ENCODE peak calls at places on chromosomes 5 and 9, in five cellular contexts. I, D, Y, M and X are unnamed samples.

GRCh38 chr5:38263983-38264382 is 5.6 kb downstream of the EGFLAM start:
- DNase-seq in I (no peak), D (no peak), Y (no peak), M (no peak), X (no peak)

GRCh38 chr9:86685556-86685955 is 261.8 kb downstream of the GAS1 start:
- DNase-seq in I (no peak), D (no peak), Y (no peak), M (no peak), X (no peak)

GRCh38 chr9:125558453-125559084 is 148.4 kb downstream of the MAPKAP1 start:
- DNase-seq in I (peak), D (peak), Y (peak), M (peak), X (peak)

GRCh38 chr5:59103303-59103702 is 520.4 kb downstream of the RAB3C start:
- DNase-seq in I (no peak), D (no peak), Y (no peak), M (no peak), X (no peak)

GRCh38 chr5:41240390-41240789 is 27.1 kb upstream of the C6 start:
- DNase-seq in I (no peak), D (no peak), Y (no peak), M (no peak), X (no peak)

GRCh38 chr5:28374492-28374934 is 1336.1 kb upstream of the CDH9 start:
- DNase-seq in I (no peak), D (no peak), Y (no peak), M (peak), X (no peak)

GRCh38 chr9:75039006-75039405 is 10.9 kb upstream of the CARNMT1 start:
- DNase-seq in I (no peak), D (no peak), Y (no peak), M (peak), X (no peak)

GRCh38 chr5:103902893-103903292 is 340.3 kb upstream of the NUDT12 start:
- DNase-seq in I (no peak), D (no peak), Y (no peak), M (no peak), X (no peak)

GRCh38 chr5:120098902-120099301 is 365.2 kb upstream of the PRR16 start:
- DNase-seq in I (no peak), D (no peak), Y (no peak), M (no peak), X (no peak)

GRCh38 chr9:16571127-16571848 is 299.2 kb downstream of the BNC2 start:
- DNase-seq in I (no peak), D (no peak), Y (no peak), M (no peak), X (no peak)

GRCh38 chr5:149731617-149732400 is 1.7 kb downstream of the PPARGC1B start:
- DNase-seq in I (peak), D (peak), Y (peak), M (peak), X (peak)

GRCh38 chr9:123742009-123742767 is 187.7 kb downstream of the DENND1A start:
- DNase-seq in I (no peak), D (peak), Y (peak), M (peak), X (peak)

GRCh38 chr5:77167695-77168111 is 42.8 kb upstream of the PDE8B start:
- DNase-seq in I (no peak), D (no peak), Y (peak), M (peak), X (no peak)

GRCh38 chr9:125003332-125003731 is 62.4 kb upstream of the GOLGA1 start:
- DNase-seq in I (no peak), D (no peak), Y (no peak), M (no peak), X (no peak)

DNA sequence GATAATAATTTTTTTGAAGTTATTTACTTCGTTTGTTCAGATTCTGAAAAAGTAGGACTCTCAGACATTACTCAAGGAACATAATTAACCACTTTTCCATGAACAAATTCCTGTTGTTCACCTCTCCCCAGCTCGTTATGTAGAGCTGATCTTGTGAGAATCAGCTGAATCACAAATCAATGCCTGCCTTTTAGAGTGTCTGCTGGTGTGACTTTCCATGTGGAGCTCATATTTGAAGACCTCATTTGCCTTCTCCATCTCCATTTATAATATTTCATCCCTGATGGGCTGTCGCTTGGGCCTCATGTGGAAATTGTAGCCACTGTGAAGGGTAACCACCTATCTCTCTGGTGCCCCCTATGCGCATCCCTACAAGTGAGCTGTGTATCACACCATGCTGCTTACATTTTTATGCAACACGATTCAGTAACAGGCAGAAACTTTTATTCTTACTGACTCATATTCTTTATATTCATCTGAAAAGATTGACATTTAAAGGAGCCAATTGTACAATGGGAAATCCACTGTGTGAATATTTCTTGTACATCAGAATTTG is 111.3 kb downstream of the STK32A start:
- DNase-seq in I (no peak), D (peak), Y (no peak), M (no peak), X (no peak)
- TF ChIP-seq CTCF in I (no peak), D (peak), Y (no peak), M (no peak), X (no peak)

GRCh38 chr5:90866333-90866732 is 307.7 kb downstream of the ADGRV1 start:
- DNase-seq in I (peak), D (no peak), Y (no peak), M (peak), X (no peak)
- TF ChIP-seq CTCF in I (peak), D (peak), Y (peak), M (peak), X (peak)

GRCh38 chr5:102579379-102579778 is 80.6 kb upstream of the SLCO6A1 start:
- DNase-seq in I (no peak), D (no peak), Y (no peak), M (no peak), X (no peak)
- TF ChIP-seq CTCF in I (no peak), D (no peak), Y (no peak), M (no peak), X (no peak)

GRCh38 chr5:29950416-29951145 is 1242.9 kb upstream of the CDH6 start:
- DNase-seq in I (no peak), D (no peak), Y (no peak), M (no peak), X (no peak)

GRCh38 chr5:29944327-29944726 is 1249.2 kb upstream of the CDH6 start:
- DNase-seq in I (no peak), D (no peak), Y (no peak), M (no peak), X (no peak)

DNA sequence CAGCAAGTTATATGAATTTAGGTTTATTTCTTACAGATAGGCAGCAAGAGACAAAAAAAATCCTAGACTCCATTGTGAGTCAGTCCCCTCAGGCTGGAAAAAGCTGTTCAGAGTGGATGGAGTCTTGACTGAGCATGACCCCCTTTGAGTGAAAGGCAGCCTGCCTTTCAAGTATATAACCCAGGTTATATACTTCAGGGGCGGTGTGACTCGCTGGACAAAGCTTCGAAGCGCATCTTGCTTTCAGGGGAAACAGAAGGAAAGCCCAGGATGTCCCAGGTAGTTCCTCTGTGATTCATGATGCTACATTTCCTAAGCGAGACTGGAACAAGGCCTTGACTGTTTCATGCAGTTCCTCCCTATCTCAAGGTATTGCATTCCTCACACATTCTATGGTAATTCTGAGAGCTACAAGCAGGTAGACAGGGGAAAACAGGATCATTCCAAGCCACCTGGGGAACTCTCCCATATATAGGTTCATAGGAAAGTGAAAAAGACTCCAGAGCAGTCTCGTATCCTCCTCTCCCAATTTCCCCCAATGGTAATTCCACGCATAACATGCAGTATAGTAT is 1244.1 kb upstream of the CDH6 start:
- DNase-seq in I (no peak), D (no peak), Y (no peak), M (no peak), X (no peak)
- TF ChIP-seq CTCF in I (no peak), D (no peak), Y (no peak), M (no peak), X (no peak)

GRCh38 chr9:83535736-83536135 is 2.5 kb downstream of the FRMD3 start:
- DNase-seq in I (no peak), D (peak), Y (no peak), M (no peak), X (no peak)

GRCh38 chr9:83536332-83536731 is 1.9 kb downstream of the FRMD3 start:
- DNase-seq in I (no peak), D (peak), Y (no peak), M (no peak), X (no peak)

GRCh38 chr9:83538890-83539238 is 663 bp upstream of the FRMD3 start:
- DNase-seq in I (no peak), D (peak), Y (no peak), M (no peak), X (no peak)

GRCh38 chr9:83538172-83538889 is at the start of gene FRMD3:
- DNase-seq in I (peak), D (peak), Y (peak), M (peak), X (peak)

DNA sequence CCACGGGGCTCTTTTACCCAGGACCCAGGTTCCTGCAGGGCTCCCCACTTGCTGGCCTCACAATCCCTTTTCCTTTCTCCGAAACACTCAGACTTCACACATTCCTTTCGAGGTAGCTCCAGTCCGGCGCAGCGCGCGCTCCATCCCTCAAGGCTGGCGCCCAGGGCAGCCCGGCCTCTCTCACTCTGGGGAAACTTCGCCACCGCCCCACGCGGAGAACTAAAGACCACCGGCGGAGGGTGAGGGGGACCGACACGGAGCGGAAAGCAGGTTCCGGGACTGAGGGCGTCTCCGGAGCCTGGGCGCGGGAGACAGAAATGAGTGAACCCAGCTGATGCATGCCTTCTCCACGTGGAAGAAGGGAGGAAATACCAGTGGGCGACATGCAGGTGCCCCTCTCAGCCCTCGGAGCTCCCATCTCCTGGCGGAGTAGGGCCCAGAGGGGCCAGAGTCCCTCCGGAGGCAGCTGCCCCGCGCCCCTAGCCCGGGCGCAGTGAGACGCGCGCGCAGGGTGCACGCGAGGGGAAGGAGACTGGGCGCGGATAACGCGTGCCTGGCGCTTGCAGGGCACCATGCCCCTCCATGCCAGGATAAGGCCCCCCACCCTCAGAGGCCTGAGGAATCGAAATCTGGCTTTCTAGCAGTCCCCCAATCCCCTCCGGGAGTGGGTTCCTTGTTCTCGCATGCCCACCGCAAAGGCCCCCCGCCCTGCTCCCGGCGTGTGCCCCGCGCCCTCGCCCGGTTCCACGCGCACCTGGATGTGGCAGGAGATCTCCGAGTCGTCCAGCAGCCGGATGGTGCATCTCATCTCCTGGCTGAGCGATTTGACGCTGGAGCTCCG is 650 bp downstream of the FRMD3 start:
- DNase-seq in I (no peak), D (peak), Y (no peak), M (peak), X (peak)
- TF ChIP-seq CTCF in I (no peak), D (no peak), Y (no peak), M (no peak), X (no peak)

DNA sequence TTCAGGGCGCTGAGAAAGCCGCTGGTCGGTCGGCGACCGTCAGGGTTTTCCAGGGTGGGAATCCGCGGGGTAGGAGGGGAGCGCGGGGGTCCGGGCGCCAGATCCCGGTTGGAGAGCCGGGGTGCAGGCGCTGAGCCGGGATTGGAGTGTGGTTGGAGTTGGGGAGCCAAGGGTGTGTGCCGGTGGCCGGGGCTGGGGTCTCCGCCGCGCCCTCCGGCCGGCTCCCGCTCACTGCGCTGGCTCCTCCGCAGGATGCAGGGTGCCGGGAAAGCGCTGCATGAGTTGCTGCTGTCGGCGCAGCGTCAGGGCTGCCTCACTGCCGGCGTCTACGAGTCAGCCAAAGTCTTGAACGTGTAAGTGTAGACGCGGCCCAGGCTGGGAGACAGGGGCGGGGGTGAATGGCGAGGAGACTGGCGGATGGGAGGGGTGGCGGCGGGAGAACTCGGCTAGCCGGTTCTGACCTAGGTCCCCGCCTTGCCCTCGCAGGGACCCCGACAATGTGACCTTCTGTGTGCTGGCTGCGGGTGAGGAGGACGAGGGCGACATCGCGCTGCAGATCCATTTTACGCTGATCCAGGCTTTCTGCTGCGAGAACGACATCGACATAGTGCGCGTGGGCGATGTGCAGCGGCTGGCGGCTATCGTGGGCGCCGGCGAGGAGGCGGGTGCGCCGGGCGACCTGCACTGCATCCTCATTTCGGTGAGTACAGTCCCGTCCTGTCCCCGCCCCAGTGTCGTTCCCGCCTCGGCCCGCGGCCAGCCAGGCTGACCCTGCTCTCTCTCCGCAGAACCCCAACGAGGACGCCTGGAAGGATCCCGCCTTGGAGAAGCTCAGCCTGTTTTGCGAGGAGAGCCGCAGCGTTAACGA is 603 bp downstream of the GADD45G start:
- DNase-seq in I (no peak), D (peak), Y (peak), M (peak), X (peak)
- TF ChIP-seq CTCF in I (no peak), D (no peak), Y (no peak), M (no peak), X (peak)

DNA sequence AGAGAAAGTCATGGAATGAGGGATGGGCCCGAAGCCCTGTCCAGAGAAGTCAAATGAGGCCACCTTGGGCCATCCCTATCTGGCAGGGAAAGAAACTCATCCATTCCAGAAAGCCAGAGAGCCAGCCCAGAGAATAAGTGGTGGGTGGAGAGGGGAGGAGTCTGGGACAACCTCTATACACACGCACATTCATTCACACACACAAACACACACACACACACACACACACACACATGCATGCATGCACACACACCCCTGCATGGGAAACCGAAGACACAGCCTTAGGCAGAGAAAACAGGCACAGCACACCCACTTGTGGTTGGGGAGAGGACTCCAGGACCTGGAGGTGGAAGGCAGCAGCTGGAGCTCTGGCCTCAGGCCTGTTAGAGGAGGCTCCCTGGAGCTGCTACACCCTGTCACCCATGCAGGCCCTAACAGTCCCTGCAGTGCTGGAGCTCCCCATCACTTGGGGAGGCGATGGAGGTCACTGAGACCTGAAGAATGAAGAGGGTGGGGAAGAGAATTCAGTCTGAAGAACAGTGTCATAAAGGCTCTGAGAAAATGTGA is 38.0 kb downstream of the TGFBI start:
- DNase-seq in I (no peak), D (no peak), Y (peak), M (peak), X (no peak)
- TF ChIP-seq CTCF in I (no peak), D (no peak), Y (no peak), M (peak), X (no peak)

GRCh38 chr9:13690595-13690994 is 411.1 kb upstream of the MPDZ start:
- DNase-seq in I (no peak), D (no peak), Y (no peak), M (peak), X (no peak)

GRCh38 chr9:13688223-13688989 is 408.9 kb upstream of the MPDZ start:
- DNase-seq in I (no peak), D (peak), Y (no peak), M (peak), X (no peak)

GRCh38 chr9:13689925-13690324 is 410.4 kb upstream of the MPDZ start:
- DNase-seq in I (no peak), D (no peak), Y (no peak), M (no peak), X (no peak)

DNA sequence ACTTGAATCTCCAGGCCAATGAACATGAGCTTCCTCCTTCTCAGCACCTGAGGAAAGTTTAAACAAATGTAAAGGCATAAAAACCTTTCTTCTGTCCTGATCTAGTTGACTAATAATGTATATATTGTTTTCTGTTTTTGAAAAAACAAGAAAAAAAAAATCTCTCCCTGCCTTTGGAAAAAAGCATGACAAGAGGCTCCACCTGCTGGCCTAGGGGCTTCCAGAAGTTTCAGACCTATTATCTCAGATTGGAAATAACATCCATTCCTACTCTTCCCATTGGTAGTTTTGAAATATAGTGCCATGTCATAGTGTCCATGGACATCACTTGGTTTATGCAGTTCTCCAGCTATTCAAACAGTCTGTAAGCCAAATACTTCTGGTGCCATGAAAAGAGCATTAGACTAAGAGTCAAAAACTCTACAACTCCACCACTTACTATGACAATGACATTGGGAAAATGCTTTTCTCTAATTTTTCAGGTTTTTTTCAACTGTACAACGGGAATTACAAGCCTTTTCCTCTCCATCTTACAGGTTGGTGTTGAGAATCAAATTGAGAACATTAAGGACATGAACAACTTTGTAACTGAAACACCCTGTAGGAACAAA is 409.6 kb upstream of the MPDZ start:
- DNase-seq in I (no peak), D (no peak), Y (no peak), M (peak), X (no peak)
- TF ChIP-seq CTCF in I (no peak), D (peak), Y (peak), M (peak), X (peak)